ENCODE peak calls at places on chromosomes 6 and 20, in four cellular contexts. T is EH, E is HEK293T, P is fibroblast of lung. K is an unnamed sample.

GRCh38 chr20:58571942-58572666 is 56.9 kb upstream of the APCDD1L start:
- DNase-seq in T (peak), E (peak), P (peak), K (no peak)

GRCh38 chr20:31823360-31824124 is 4.4 kb downstream of the MYLK2 start:
- DNase-seq in T (peak), E (no peak), P (no peak), K (peak)

GRCh38 chr6:155125916-155126315 is 130.8 kb downstream of the TIAM2 start:
- DNase-seq in T (peak), E (no peak), P (peak), K (peak)

GRCh38 chr6:70375166-70375565 is 38.1 kb upstream of the FAM135A start:
- DNase-seq in T (peak), E (no peak), P (peak), K (peak)

GRCh38 chr20:38304845-38305447 is 990 bp downstream of the BPI start:
- DNase-seq in T (peak), E (peak), P (peak), K (peak)

GRCh38 chr6:144715344-144715743 is 430.2 kb downstream of the UTRN start:
- DNase-seq in T (no peak), E (no peak), P (no peak), K (no peak)

GRCh38 chr6:51814418-51814817 is 273.0 kb downstream of the PKHD1 start:
- DNase-seq in T (no peak), E (no peak), P (no peak), K (no peak)

GRCh38 chr6:53011993-53012392 is 16.9 kb upstream of the GSTA4 start:
- DNase-seq in T (peak), E (no peak), P (peak), K (peak)

GRCh38 chr6:30816791-30817739 is 67.3 kb upstream of the DDR1 start:
- DNase-seq in T (no peak), E (no peak), P (no peak), K (no peak)

GRCh38 chr6:73515204-73516101 is 5.4 kb downstream of the EEF1A1 start:
- DNase-seq in T (peak), E (no peak), P (peak), K (peak)

GRCh38 chr20:19815553-19815991 is 57.5 kb downstream of the RIN2 start:
- DNase-seq in T (peak), E (no peak), P (peak), K (peak)

GRCh38 chr6:168377481-168377850 is 57.9 kb upstream of the DACT2 start:
- DNase-seq in T (no peak), E (no peak), P (no peak), K (no peak)

GRCh38 chr20:18831830-18832229 is 18.2 kb downstream of the SCP2D1 start:
- DNase-seq in T (peak), E (no peak), P (peak), K (peak)

GRCh38 chr20:38452880-38453624 is 17.9 kb upstream of the SNHG17 start:
- DNase-seq in T (peak), E (no peak), P (peak), K (peak)

GRCh38 chr6:100506651-100507050 is 41.9 kb upstream of the SIM1 start:
- DNase-seq in T (peak), E (no peak), P (peak), K (no peak)

GRCh38 chr6:35497571-35498406 is 910 bp upstream of the TEAD3 start:
- DNase-seq in T (peak), E (peak), P (peak), K (peak)

GRCh38 chr6:125294925-125295324 is 6.8 kb downstream of the HDDC2 start:
- DNase-seq in T (no peak), E (no peak), P (no peak), K (no peak)

GRCh38 chr6:54892831-54893230 is 46.3 kb downstream of the FAM83B start:
- DNase-seq in T (peak), E (no peak), P (peak), K (peak)

GRCh38 chr6:95686858-95687257 is 109.5 kb downstream of the MANEA start:
- DNase-seq in T (no peak), E (no peak), P (no peak), K (no peak)

GRCh38 chr20:51678041-51678697 is 90.0 kb downstream of the ATP9A start:
- DNase-seq in T (peak), E (no peak), P (no peak), K (no peak)

GRCh38 chr6:35561113-35561512 is 48.4 kb upstream of the TULP1 start:
- DNase-seq in T (no peak), E (no peak), P (no peak), K (no peak)

GRCh38 chr20:63138855-63139341 is 77.0 kb downstream of the YTHDF1 start:
- DNase-seq in T (no peak), E (no peak), P (no peak), K (no peak)

GRCh38 chr6:120852293-120852849 is 481.9 kb downstream of the TBC1D32 start:
- DNase-seq in T (no peak), E (no peak), P (no peak), K (no peak)

GRCh38 chr20:6654490-6655247 is 112.8 kb upstream of the BMP2 start:
- DNase-seq in T (peak), E (no peak), P (peak), K (peak)

GRCh38 chr6:53294095-53294494 is 54.7 kb downstream of the ELOVL5 start:
- DNase-seq in T (peak), E (peak), P (peak), K (peak)

GRCh38 chr20:53751394-53752368 is 158.0 kb upstream of the ZNF217 start:
- DNase-seq in T (peak), E (no peak), P (no peak), K (peak)

GRCh38 chr6:29653452-29654038 is 3.3 kb upstream of the MOG start:
- DNase-seq in T (peak), E (peak), P (peak), K (peak)

GRCh38 chr6:111834356-111834755 is 38.9 kb downstream of the FYN start:
- DNase-seq in T (no peak), E (no peak), P (no peak), K (no peak)

GRCh38 chr6:9628819-9629218 is 786.1 kb downstream of the TFAP2A start:
- DNase-seq in T (no peak), E (no peak), P (no peak), K (peak)

GRCh38 chr20:62219992-62220665 is at the start of gene HRH3:
- DNase-seq in T (peak), E (peak), P (no peak), K (peak)

GRCh38 chr20:9021699-9022098 is 47.2 kb upstream of the PLCB4 start:
- DNase-seq in T (no peak), E (no peak), P (no peak), K (no peak)

GRCh38 chr20:59994697-59995122 is 36.5 kb downstream of the CDH26 start:
- DNase-seq in T (peak), E (no peak), P (peak), K (peak)